ENCODE peak calls at places on chromosomes 3 and 15, in four cellular contexts. One of them, this sample, is unnamed.

GRCh38 chr15:52557242-52557641 is 11.6 kb downstream of the ARPP19 start:
- DNase-seq in fibroblast of lung: peak; percentile 58
- DNase-seq in endothelial cell of umbilical vein: no peak
- DNase-seq in upper lobe of right lung: no peak
- DNase-seq in this sample: no peak

GRCh38 chr3:11953350-11953749 is 50.8 kb upstream of the SYN2 start:
- DNase-seq in fibroblast of lung: no peak
- DNase-seq in endothelial cell of umbilical vein: no peak
- DNase-seq in upper lobe of right lung: no peak
- DNase-seq in this sample: no peak

GRCh38 chr3:24154003-24154695 is 209.1 kb downstream of the NR1D2 start:
- DNase-seq in fibroblast of lung: no peak
- DNase-seq in endothelial cell of umbilical vein: no peak
- DNase-seq in upper lobe of right lung: no peak
- DNase-seq in this sample: no peak

GRCh38 chr15:99164119-99164518 is 59.2 kb downstream of the SYNM start:
- DNase-seq in fibroblast of lung: no peak
- DNase-seq in endothelial cell of umbilical vein: no peak
- DNase-seq in upper lobe of right lung: no peak
- DNase-seq in this sample: no peak

GRCh38 chr3:42843730-42844713 is 31.7 kb downstream of the CYP8B1 start:
- DNase-seq in fibroblast of lung: no peak
- DNase-seq in endothelial cell of umbilical vein: no peak
- DNase-seq in upper lobe of right lung: no peak
- DNase-seq in this sample: no peak

GRCh38 chr3:167032267-167032876 is 347.7 kb downstream of the ZBBX start:
- DNase-seq in fibroblast of lung: peak; percentile 61
- DNase-seq in endothelial cell of umbilical vein: no peak
- DNase-seq in upper lobe of right lung: no peak
- DNase-seq in this sample: no peak

GRCh38 chr15:59703979-59704796 is 15.1 kb upstream of the BNIP2 start:
- DNase-seq in fibroblast of lung: no peak
- DNase-seq in endothelial cell of umbilical vein: no peak
- DNase-seq in upper lobe of right lung: no peak
- DNase-seq in this sample: no peak

GRCh38 chr15:64845826-64846225 is 4.1 kb downstream of the PLEKHO2 start:
- DNase-seq in fibroblast of lung: no peak
- DNase-seq in endothelial cell of umbilical vein: no peak
- DNase-seq in upper lobe of right lung: no peak
- DNase-seq in this sample: no peak

GRCh38 chr3:146513386-146514051 is 30.9 kb downstream of the PLSCR1 start:
- DNase-seq in fibroblast of lung: peak; percentile 43
- DNase-seq in endothelial cell of umbilical vein: no peak
- DNase-seq in upper lobe of right lung: no peak
- DNase-seq in this sample: no peak
- H3K36me3 ChIP-seq in fibroblast of lung: peaks cover 2% of the 10 kb centered on the region
- H3K36me3 ChIP-seq in endothelial cell of umbilical vein: peaks cover 5% of the 10 kb centered on the region
- H3K36me3 ChIP-seq in upper lobe of right lung: peaks cover 41% of the 10 kb centered on the region
- H3K36me3 ChIP-seq in this sample: no peaks in the 10 kb centered on the region

DNA sequence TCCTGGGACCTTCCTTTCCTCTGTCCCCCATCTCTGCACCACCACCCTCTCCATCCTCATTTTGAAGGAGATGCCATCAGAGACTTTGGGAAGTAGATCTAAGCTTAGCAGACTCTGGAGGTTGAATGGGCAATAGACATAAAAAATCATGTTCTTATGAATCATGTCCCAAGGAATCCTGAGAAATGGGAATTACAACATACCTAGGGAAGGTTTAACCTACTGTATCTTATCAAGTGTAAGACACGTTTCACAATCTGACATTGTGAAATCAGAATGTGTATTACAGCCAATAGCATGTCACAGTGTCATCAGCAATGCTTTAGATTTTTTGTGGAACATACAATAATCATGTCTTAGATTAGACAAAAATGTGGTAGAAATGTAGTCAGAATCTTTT is 332.3 kb upstream of the TLE3 start:
- DNase-seq in fibroblast of lung: peak; percentile 77
- DNase-seq in endothelial cell of umbilical vein: no peak
- DNase-seq in upper lobe of right lung: no peak
- DNase-seq in this sample: no peak
- H3K4me1 ChIP-seq in fibroblast of lung: peaks cover 2% of the 10 kb centered on the region
- H3K4me1 ChIP-seq in endothelial cell of umbilical vein: no peaks in the 10 kb centered on the region
- H3K4me1 ChIP-seq in upper lobe of right lung: no peaks in the 10 kb centered on the region
- H3K4me1 ChIP-seq in this sample: no peaks in the 10 kb centered on the region

DNA sequence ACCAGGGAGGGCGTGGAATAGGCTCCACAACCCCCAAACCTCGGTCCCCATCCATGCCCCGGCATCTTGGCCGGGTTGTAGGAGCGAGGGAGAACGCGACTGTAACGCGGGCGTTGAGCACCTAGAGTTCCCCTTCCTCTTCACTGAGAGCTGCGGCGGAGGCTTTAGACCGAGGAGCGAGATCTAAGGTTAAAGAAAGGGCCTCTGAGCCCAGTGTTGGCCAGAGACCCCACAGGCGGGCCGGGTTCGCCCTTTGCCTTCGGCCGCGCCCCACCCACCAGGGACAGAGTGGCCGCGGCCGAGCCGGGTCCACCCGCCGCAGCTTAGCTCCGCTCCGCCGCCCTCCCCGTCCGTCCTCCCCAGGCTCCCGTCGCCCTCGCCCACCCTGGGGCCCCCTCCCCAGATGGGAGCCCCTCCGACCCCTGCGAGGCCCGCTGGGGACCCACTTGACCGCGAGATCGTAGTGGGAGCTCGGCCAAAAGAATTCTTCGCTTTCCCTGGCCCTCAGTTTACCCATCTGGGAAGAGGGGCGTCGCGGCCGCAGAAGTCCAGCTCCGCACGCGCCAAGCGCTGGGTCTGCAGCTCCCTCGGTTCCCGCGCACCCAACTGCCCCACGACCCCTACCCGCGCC is 425 bp downstream of the ANPEP start:
- DNase-seq in fibroblast of lung: no peak
- DNase-seq in endothelial cell of umbilical vein: no peak
- DNase-seq in upper lobe of right lung: no peak
- DNase-seq in this sample: no peak
- H3K4me3 ChIP-seq in fibroblast of lung: peak overlapping the region; percentile 83
- H3K4me3 ChIP-seq in endothelial cell of umbilical vein: peak overlapping the region; percentile 95
- H3K4me3 ChIP-seq in upper lobe of right lung: peak overlapping the region; percentile 53
- H3K4me3 ChIP-seq in this sample: peak overlapping the region; percentile 68

GRCh38 chr3:52063026-52063723 is 6.8 kb upstream of the DUSP7 start:
- DNase-seq in fibroblast of lung: no peak
- DNase-seq in endothelial cell of umbilical vein: no peak
- DNase-seq in upper lobe of right lung: no peak
- DNase-seq in this sample: no peak
- H3K36me3 ChIP-seq in fibroblast of lung: no peaks in the 10 kb centered on the region
- H3K36me3 ChIP-seq in endothelial cell of umbilical vein: no peaks in the 10 kb centered on the region
- H3K36me3 ChIP-seq in upper lobe of right lung: no peaks in the 10 kb centered on the region
- H3K36me3 ChIP-seq in this sample: no peaks in the 10 kb centered on the region

DNA sequence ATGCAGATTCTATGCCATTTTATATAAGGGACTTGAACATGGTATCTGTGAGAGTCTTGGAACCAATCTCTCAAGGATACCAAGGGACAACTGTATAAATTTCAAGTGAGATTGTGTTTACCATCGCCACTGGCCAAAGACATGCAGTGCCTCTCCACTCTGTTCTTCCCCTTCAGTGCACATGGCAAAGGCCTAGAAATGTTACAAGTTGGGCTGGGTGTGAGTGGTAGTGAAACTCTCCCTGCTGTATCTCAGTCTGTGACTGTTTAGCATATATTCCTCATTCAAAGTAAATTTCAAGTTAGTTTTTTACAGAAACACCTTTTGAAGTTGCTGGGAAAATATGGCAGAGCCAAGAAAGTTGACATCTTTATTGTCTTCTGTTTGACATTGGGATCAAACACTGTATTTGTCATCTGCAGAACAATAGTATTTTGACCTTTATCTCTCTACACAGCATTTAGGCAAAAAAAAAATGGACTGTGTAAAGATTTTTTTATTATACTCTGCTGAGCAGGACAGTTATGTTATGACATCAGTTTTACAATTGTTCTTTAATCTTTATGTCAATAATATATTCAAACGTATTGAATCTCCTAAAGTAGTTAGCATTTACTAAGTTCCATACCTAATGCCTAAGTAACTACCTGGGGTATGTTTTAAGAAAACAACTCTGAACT is 101.4 kb downstream of the CCNL1 start:
- DNase-seq in fibroblast of lung: no peak
- DNase-seq in endothelial cell of umbilical vein: no peak
- DNase-seq in upper lobe of right lung: no peak
- DNase-seq in this sample: no peak
- H3K4me1 ChIP-seq in fibroblast of lung: no peaks in the 10 kb centered on the region
- H3K4me1 ChIP-seq in endothelial cell of umbilical vein: no peaks in the 10 kb centered on the region
- H3K4me1 ChIP-seq in upper lobe of right lung: no peaks in the 10 kb centered on the region
- H3K4me1 ChIP-seq in this sample: no peaks in the 10 kb centered on the region

GRCh38 chr3:52451237-52452083 is 2.4 kb downstream of the TNNC1 start:
- DNase-seq in fibroblast of lung: no peak
- DNase-seq in endothelial cell of umbilical vein: no peak
- DNase-seq in upper lobe of right lung: peak; percentile 56
- DNase-seq in this sample: no peak
- H3K4me3 ChIP-seq in fibroblast of lung: no peak overlapping the region
- H3K4me3 ChIP-seq in endothelial cell of umbilical vein: no peak overlapping the region
- H3K4me3 ChIP-seq in upper lobe of right lung: no peak overlapping the region
- H3K4me3 ChIP-seq in this sample: no peak overlapping the region

DNA sequence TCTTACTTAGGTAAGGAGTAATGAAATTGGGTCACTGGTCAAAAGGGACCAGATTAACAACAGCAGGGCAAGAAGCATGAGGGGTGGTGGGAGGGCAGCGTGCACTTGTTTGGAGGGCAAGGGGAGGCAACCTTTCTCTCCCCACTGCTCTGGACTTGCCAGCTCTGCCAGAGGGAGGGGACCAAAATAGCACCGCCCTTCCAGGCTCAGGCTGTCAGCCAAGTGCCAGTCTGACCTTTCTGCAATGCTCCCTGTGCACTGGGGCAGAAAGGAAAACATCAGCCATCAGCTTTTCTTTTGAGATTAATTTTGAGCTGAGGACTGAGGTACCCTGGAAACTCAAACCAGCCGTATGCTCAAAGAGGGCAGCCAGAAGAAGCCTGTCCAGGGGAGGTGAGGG is 4.5 kb upstream of the ULK3 start:
- DNase-seq in fibroblast of lung: no peak
- DNase-seq in endothelial cell of umbilical vein: no peak
- DNase-seq in upper lobe of right lung: no peak
- DNase-seq in this sample: no peak
- H3K36me3 ChIP-seq in fibroblast of lung: peaks cover 16% of the 10 kb centered on the region
- H3K36me3 ChIP-seq in endothelial cell of umbilical vein: peaks cover 11% of the 10 kb centered on the region
- H3K36me3 ChIP-seq in upper lobe of right lung: peaks cover 75% of the 10 kb centered on the region
- H3K36me3 ChIP-seq in this sample: peaks cover 13% of the 10 kb centered on the region

GRCh38 chr3:185489462-185489861 is 9.4 kb downstream of the TMEM41A start:
- DNase-seq in fibroblast of lung: no peak
- DNase-seq in endothelial cell of umbilical vein: no peak
- DNase-seq in upper lobe of right lung: no peak
- DNase-seq in this sample: no peak
- H3K4me1 ChIP-seq in fibroblast of lung: no peaks in the 10 kb centered on the region
- H3K4me1 ChIP-seq in endothelial cell of umbilical vein: no peaks in the 10 kb centered on the region
- H3K4me1 ChIP-seq in upper lobe of right lung: no peaks in the 10 kb centered on the region
- H3K4me1 ChIP-seq in this sample: no peaks in the 10 kb centered on the region

DNA sequence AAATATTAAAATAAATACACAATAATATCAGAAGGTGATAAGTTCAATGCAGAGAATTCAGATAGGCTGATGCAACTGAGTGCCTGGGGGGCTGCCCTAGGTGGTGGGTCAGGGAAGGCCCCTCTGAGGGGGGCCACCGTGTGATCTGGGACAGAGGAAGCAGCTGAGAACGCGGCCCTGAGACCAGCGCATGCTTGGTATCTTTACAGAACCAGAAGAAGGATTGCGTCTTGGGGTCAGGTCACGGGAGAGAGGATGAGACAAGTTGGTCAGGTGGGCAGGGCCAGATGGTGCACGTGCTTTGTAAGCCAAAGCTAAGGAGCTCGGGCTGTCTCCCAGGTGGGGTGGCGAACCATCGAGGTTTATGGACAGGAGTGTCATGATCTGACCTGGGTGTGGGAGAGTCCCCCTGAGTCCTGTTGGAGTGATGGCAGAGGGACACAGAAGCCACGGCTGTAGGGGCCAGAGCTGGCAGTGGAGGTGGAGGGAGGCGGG is 121.2 kb downstream of the ETFA start:
- DNase-seq in fibroblast of lung: no peak
- DNase-seq in endothelial cell of umbilical vein: no peak
- DNase-seq in upper lobe of right lung: no peak
- DNase-seq in this sample: no peak
- H3K4me3 ChIP-seq in fibroblast of lung: no peak overlapping the region
- H3K4me3 ChIP-seq in endothelial cell of umbilical vein: no peak overlapping the region
- H3K4me3 ChIP-seq in upper lobe of right lung: no peak overlapping the region
- H3K4me3 ChIP-seq in this sample: no peak overlapping the region

This sample was measured in breast epithelium.